ENCODE peak calls at places on chromosomes 13 and 19, in nine cellular contexts. W is Caco-2, C is AG04450, M is breast epithelium, R is esophagus squamous epithelium, A is transverse colon, O is SJSA1, U is heart right ventricle, E is K562. T is an unnamed sample. For H3K9me3, the result is how much of the 10 kb centered on the place peaks cover.

GRCh38 chr19:39100500-39101166 is 16.5 kb downstream of the ACP7 start:
- DNase-seq in C (no peak), U (no peak), A (no peak), W (no peak), O (no peak), M (no peak), E (no peak), R (no peak), T (no peak)

GRCh38 chr13:30798776-30799625 is 63.7 kb downstream of the ALOX5AP start:
- DNase-seq in E (no peak), M (no peak), O (peak), C (no peak), W (no peak), R (no peak), U (no peak), A (no peak), T (no peak)

GRCh38 chr13:76711515-76712182 is 174.6 kb downstream of the KCTD12 start:
- DNase-seq in O (peak), E (no peak), R (no peak), C (peak), U (peak), M (no peak), A (peak), W (no peak), T (no peak)

GRCh38 chr19:4732680-4733114 is 9.1 kb upstream of the DPP9 start:
- DNase-seq in U (peak), A (peak), C (peak), O (peak), W (peak), E (peak), M (no peak), R (no peak), T (no peak)

GRCh38 chr13:99191900-99192399 is 8.7 kb upstream of the UBAC2 start:
- DNase-seq in C (peak), A (peak), R (no peak), E (no peak), M (peak), O (peak), W (no peak), U (no peak), T (no peak)

GRCh38 chr19:408441-409005 is 424 bp downstream of the C2CD4C start:
- DNase-seq in W (peak), R (no peak), C (no peak), E (peak), M (peak), O (peak), U (no peak), A (no peak), T (no peak)

GRCh38 chr13:36858285-36858684 is 39.3 kb downstream of the RFXAP start:
- DNase-seq in M (no peak), R (no peak), U (no peak), W (no peak), C (peak), O (no peak), E (peak), A (no peak), T (no peak)

GRCh38 chr13:103006706-103007426 is 59.4 kb downstream of the SLC10A2 start:
- DNase-seq in M (no peak), U (peak), A (no peak), W (no peak), E (no peak), O (no peak), R (no peak), C (no peak), T (no peak)

GRCh38 chr13:81872581-81872980 is 1531.7 kb upstream of the SPRY2 start:
- DNase-seq in A (no peak), C (no peak), U (no peak), M (no peak), R (no peak), O (no peak), E (no peak), W (no peak), T (no peak)

GRCh38 chr19:1931445-1931844 is 9.5 kb upstream of the CSNK1G2 start:
- DNase-seq in R (no peak), O (no peak), M (no peak), E (no peak), C (no peak), W (no peak), U (no peak), A (no peak), T (no peak)

GRCh38 chr19:17183858-17184271 is 31.3 kb upstream of the USE1 start:
- DNase-seq in C (no peak), O (no peak), R (no peak), M (no peak), E (no peak), U (no peak), W (no peak), A (no peak), T (no peak)

GRCh38 chr19:39858541-39858940 is 12.4 kb upstream of the FBL start:
- DNase-seq in R (no peak), A (peak), W (no peak), O (no peak), U (no peak), C (no peak), M (no peak), E (peak), T (no peak)

GRCh38 chr19:17487240-17488121 is 17.2 kb downstream of the SLC27A1 start:
- DNase-seq in R (no peak), U (no peak), M (no peak), C (no peak), A (no peak), E (peak), O (no peak), W (no peak), T (no peak)

GRCh38 chr13:98447881-98448641 is 128.8 kb downstream of the STK24 start:
- DNase-seq in O (no peak), A (no peak), R (no peak), M (no peak), C (no peak), W (no peak), U (peak), E (peak), T (peak)

GRCh38 chr19:8111376-8111775 is 38.0 kb downstream of the FBN3 start:
- DNase-seq in M (no peak), A (no peak), W (no peak), R (no peak), C (no peak), O (no peak), U (no peak), E (no peak), T (no peak)

GRCh38 chr13:112525306-112525945 is 62.5 kb downstream of the TUBGCP3 start:
- DNase-seq in A (no peak), M (no peak), U (no peak), O (no peak), C (no peak), W (no peak), R (no peak), E (no peak), T (no peak)

GRCh38 chr19:38670921-38671398 is 23.5 kb downstream of the ACTN4 start:
- DNase-seq in M (no peak), W (peak), C (no peak), E (no peak), A (no peak), U (no peak), O (no peak), R (no peak), T (no peak)

GRCh38 chr19:5801796-5802616 is 2.9 kb upstream of the NRTN start:
- DNase-seq in U (no peak), R (no peak), E (peak), M (no peak), O (no peak), W (no peak), C (no peak), A (no peak), T (no peak)

GRCh38 chr19:17757125-17757524 is 5.8 kb downstream of the FCHO1 start:
- DNase-seq in M (peak), C (no peak), R (no peak), E (no peak), W (no peak), U (peak), O (no peak), A (peak), T (no peak)

GRCh38 chr19:12611361-12611699 is 610 bp downstream of the ZNF791 start:
- DNase-seq in U (peak), A (peak), C (peak), R (peak), O (peak), M (peak), W (peak), E (peak), T (no peak)

GRCh38 chr19:42069619-42070293 is at the start of gene GRIK5:
- DNase-seq in U (no peak), E (no peak), W (no peak), C (no peak), O (no peak), R (no peak), A (no peak), M (no peak), T (no peak)

GRCh38 chr13:75395901-75396300 is 86.1 kb downstream of the TBC1D4 start:
- DNase-seq in C (no peak), M (no peak), A (no peak), E (no peak), U (no peak), R (no peak), W (no peak), O (no peak), T (no peak)

GRCh38 chr19:53903055-53903680 is 5.9 kb upstream of the CACNG7 start:
- DNase-seq in O (no peak), A (no peak), U (peak), R (no peak), W (no peak), M (no peak), C (no peak), E (peak), T (no peak)

GRCh38 chr13:90413548-90413947 is 933.9 kb upstream of the MIR17HG start:
- DNase-seq in U (no peak), E (no peak), A (no peak), M (no peak), W (no peak), R (no peak), C (no peak), O (no peak), T (no peak)

GRCh38 chr19:54873990-54874389 is at the start of gene FCAR:
- DNase-seq in A (no peak), U (no peak), E (no peak), M (no peak), C (no peak), W (no peak), R (no peak), O (no peak), T (no peak)

GRCh38 chr13:43905435-43906031 is 25.8 kb downstream of the LACC1 start:
- DNase-seq in O (no peak), R (no peak), A (no peak), W (no peak), U (peak), M (no peak), E (peak), C (peak), T (peak)

GRCh38 chr19:1070931-1071791 is 4.2 kb downstream of the ARHGAP45 start:
- DNase-seq in W (no peak), M (no peak), C (no peak), E (no peak), A (no peak), R (no peak), O (no peak), U (no peak), T (no peak)

GRCh38 chr19:50669319-50670101 is 20.3 kb downstream of the C19orf81 start:
- DNase-seq in A (peak), M (no peak), C (no peak), U (no peak), W (no peak), E (peak), O (no peak), R (no peak), T (no peak)

GRCh38 chr19:54518844-54519243 is 16.2 kb downstream of the LAIR2 start:
- DNase-seq in U (peak), W (no peak), A (no peak), C (no peak), R (no peak), O (no peak), M (no peak), E (peak), T (no peak)

GRCh38 chr19:58227964-58228583 is 640 bp upstream of the ZNF544 start:
- DNase-seq in M (no peak), W (no peak), O (no peak), A (no peak), C (no peak), U (no peak), E (no peak), R (no peak), T (no peak)

GRCh38 chr19:18419699-18420460 is 682 bp downstream of the SSBP4 start:
- DNase-seq in M (no peak), A (peak), O (no peak), R (no peak), U (no peak), E (peak), W (peak), C (no peak), T (peak)

GRCh38 chr13:90750021-90750420 is 597.5 kb upstream of the MIR17HG start:
- DNase-seq in R (no peak), O (no peak), C (no peak), W (no peak), E (no peak), A (no peak), U (no peak), M (no peak), T (no peak)

GRCh38 chr19:3080281-3080680 is 13.9 kb upstream of the GNA11 start:
- DNase-seq in R (no peak), O (peak), W (no peak), E (no peak), U (no peak), M (no peak), C (peak), A (peak), T (no peak)

GRCh38 chr13:44050450-44051063 is 170.9 kb downstream of the LACC1 start:
- DNase-seq in W (no peak), E (peak), U (peak), M (no peak), A (no peak), R (no peak), C (no peak), O (no peak), T (no peak)

GRCh38 chr19:18832331-18833140 is 777 bp downstream of the UPF1 start:
- DNase-seq in R (no peak), C (no peak), O (no peak), U (no peak), W (peak), A (peak), E (peak), M (no peak), T (no peak)

GRCh38 chr19:33624586-33625153 is 2.9 kb downstream of the CHST8 start:
- DNase-seq in C (no peak), M (no peak), O (no peak), A (no peak), U (no peak), R (no peak), E (no peak), W (no peak), T (no peak)

GRCh38 chr19:39430675-39431593 is 4.8 kb downstream of the RPS16 start:
- DNase-seq in R (no peak), U (peak), O (peak), A (peak), W (peak), C (peak), M (no peak), E (peak), T (peak)

GRCh38 chr19:50513746-50514345 is at the start of gene ASPDH:
- DNase-seq in C (no peak), E (no peak), W (no peak), R (no peak), A (no peak), O (no peak), U (no peak), M (no peak), T (no peak)

GRCh38 chr19:31174948-31175347 is 174.3 kb downstream of the TSHZ3 start:
- DNase-seq in M (no peak), W (no peak), U (no peak), R (no peak), C (no peak), E (no peak), A (no peak), O (no peak), T (no peak)

DNA sequence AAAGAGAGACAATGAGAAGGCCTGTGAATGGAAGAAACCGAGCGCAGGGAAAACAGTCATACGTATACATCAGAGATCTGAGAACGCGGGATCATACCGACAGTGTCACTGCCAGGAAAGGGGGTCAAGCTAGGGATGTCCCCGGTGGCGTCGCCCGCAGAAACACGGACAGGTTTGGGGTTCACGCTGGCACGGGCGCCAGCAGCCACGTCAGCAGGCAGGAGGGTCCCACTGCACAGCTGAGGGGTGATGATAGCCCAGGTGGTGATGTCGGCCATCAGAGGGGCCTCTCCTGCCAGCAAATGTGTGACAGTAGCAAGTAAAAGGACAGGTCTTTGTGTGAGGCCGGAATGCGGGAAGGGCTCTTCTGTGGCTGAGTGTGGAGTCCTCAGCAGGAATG is 3.4 kb upstream of the ZNF229 start:
- DNase-seq in U (no peak), E (no peak), R (no peak), W (no peak), O (no peak), M (no peak), C (no peak), A (no peak), T (no peak)
- H3K9me3 ChIP-seq in U (half or more), E (under half), R (half or more), W (under half), O (under half), M (under half), C (under half), A (under half), T (under half)

DNA sequence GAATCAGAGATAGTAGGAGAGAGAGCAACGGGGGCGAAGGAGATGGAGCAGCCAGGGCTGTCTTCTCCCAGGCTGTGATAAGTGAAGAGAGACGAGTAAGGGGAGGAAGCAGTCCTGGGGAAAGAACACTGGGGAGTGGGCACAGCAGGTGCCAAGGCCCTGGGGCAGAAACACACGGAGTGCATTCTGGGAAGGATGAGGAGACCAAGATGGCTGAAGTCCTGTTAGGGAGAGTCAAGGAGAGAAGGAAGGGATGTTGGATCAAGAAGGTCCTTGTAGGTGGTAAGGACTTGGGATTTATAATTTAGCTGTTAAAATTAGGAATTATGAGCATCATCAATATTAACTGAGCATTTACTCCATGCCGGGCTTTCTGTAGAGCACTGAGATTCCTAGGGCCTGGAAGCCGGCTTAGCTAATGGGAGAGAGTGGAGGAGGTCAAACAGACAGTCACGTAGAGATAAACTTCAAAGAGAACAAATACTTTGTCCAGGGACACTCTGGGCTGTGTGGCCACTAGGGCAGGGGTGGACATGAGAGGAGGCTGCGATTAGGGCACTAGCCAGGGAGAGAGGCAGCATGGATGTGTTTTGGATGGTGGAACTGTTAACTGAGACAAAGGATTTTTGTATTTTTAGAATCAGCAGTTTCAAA is 134.2 kb upstream of the PEG3 start:
- DNase-seq in A (no peak), O (no peak), W (no peak), U (no peak), C (no peak), R (no peak), M (no peak), E (no peak), T (no peak)
- H3K9me3 ChIP-seq in A (under half), O (under half), W (under half), U (under half), C (half or more), R (under half), M (under half), E (under half), T (under half)

GRCh38 chr13:51765142-51765515 is 38.8 kb downstream of the DHRS12 start:
- DNase-seq in R (no peak), W (no peak), E (no peak), C (no peak), A (no peak), O (no peak), M (no peak), U (no peak), T (no peak)
- H3K9me3 ChIP-seq in R (under half), W (under half), E (under half), C (under half), A (under half), O (under half), M (under half), U (under half), T (under half)

GRCh38 chr19:43306097-43306496 is 36.8 kb upstream of the PSG9 start:
- DNase-seq in M (no peak), O (no peak), C (no peak), U (no peak), E (no peak), A (no peak), W (no peak), R (no peak), T (no peak)

GRCh38 chr19:43300876-43301765 is 31.8 kb upstream of the PSG9 start:
- DNase-seq in A (no peak), M (no peak), R (no peak), U (no peak), W (no peak), O (no peak), C (no peak), E (no peak), T (no peak)

GRCh38 chr19:43308244-43308815 is 39.0 kb upstream of the PSG9 start:
- DNase-seq in R (no peak), C (no peak), U (no peak), A (no peak), W (no peak), M (no peak), E (no peak), O (no peak), T (no peak)

GRCh38 chr19:43310221-43310620 is 40.9 kb upstream of the PSG9 start:
- DNase-seq in C (no peak), A (no peak), E (no peak), R (no peak), M (no peak), U (no peak), W (no peak), O (no peak), T (no peak)

DNA sequence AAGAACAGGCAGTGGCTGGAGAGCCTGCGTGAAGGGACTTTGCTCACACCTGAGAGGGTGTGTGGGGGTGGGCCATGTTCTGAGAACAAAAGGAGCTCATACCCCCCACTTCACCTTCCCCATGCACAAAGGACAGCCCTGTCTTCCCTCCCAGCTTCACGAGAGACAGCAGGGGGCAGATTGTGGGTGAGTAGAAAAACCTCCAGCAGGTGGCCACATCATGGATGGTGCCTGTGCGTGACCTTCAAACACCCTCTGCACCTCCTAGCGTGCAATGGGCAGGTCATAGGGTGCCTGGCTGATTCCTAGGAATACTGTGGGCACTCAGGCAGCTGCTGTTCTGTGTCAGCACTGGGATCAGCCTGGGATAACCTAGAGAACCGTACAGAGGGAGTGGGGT is 36.3 kb upstream of the PSG9 start:
- DNase-seq in A (no peak), E (peak), U (no peak), R (no peak), W (no peak), C (no peak), M (no peak), O (no peak), T (no peak)
- H3K9me3 ChIP-seq in A (under half), E (under half), U (under half), R (under half), W (under half), C (under half), M (under half), O (under half), T (under half)

DNA sequence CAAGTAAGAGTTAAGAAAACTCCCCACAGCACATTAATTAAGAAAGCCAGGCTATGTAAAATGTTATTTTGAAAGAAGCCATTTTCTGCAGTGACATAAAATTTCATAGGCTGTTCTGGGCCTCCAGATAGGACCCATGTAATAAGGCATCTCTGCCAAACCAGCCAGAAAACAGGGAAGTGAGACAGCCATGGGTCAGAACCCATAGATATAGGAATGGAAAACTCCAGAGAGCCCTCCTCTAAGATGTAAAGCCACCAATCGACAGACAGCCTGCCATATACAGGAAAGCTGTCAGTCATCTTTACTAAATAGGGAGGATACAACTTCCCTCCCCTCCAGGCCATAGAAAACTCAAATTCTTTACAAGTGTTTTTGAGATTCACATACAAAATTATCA is 493.3 kb downstream of the COG6 start:
- DNase-seq in E (no peak), M (no peak), W (no peak), O (no peak), A (no peak), C (no peak), U (no peak), R (no peak), T (no peak)
- H3K9me3 ChIP-seq in E (under half), M (under half), W (under half), O (under half), A (under half), C (under half), U (under half), R (under half), T (under half)

GRCh38 chr13:47572375-47572774 is 428.7 kb downstream of the SUCLA2 start:
- DNase-seq in O (no peak), C (no peak), M (no peak), A (no peak), U (no peak), W (no peak), R (no peak), E (no peak), T (no peak)
- H3K9me3 ChIP-seq in O (under half), C (under half), M (under half), A (under half), U (half or more), W (under half), R (under half), E (under half), T (under half)